ENCODE peak calls at places on chromosomes 11 and 22, in seven cellular contexts. F is hepatocyte, N is astrocyte, G is A549, Z is adrenal gland, B is left ventricle myocardium inferior, T is kidney. E is an unnamed sample.

GRCh38 chr11:123366924-123367323 is 63.1 kb upstream of the GRAMD1B start:
- DNase-seq in Z (no peak), T (no peak), G (no peak), F (no peak), B (no peak), N (no peak), E (no peak)

GRCh38 chr11:22477312-22477711 is 139.1 kb downstream of the SLC17A6 start:
- DNase-seq in N (no peak), T (no peak), G (no peak), F (no peak), Z (no peak), B (no peak), E (no peak)

GRCh38 chr11:128379587-128380279 is 207.6 kb downstream of the ETS1 start:
- DNase-seq in Z (no peak), F (no peak), N (no peak), G (no peak), T (no peak), B (no peak), E (no peak)

GRCh38 chr11:95647355-95647754 is 142.2 kb downstream of the FAM76B start:
- DNase-seq in N (no peak), F (no peak), T (no peak), Z (no peak), G (no peak), B (no peak), E (no peak)

GRCh38 chr22:43400449-43400848 is 11.4 kb upstream of the MPPED1 start:
- DNase-seq in G (no peak), Z (no peak), B (peak; percentile 59), T (peak; percentile 66), N (no peak), F (no peak), E (no peak)

GRCh38 chr11:16779436-16779835 is 41.0 kb downstream of the C11orf58 start:
- DNase-seq in G (no peak), F (no peak), B (no peak), Z (peak; percentile 52), T (no peak), N (no peak), E (no peak)

GRCh38 chr11:7484645-7485044 is 661 bp upstream of the OLFML1 start:
- DNase-seq in B (no peak), Z (no peak), N (no peak), F (no peak), G (no peak), T (no peak), E (no peak)

GRCh38 chr11:121810291-121810690 is 305.7 kb downstream of the BLID start:
- DNase-seq in T (no peak), G (no peak), B (no peak), Z (no peak), N (peak; percentile 78), F (no peak), E (peak; percentile 64)

GRCh38 chr22:49906799-49907290 is 11.4 kb downstream of the ALG12 start:
- DNase-seq in B (no peak), G (no peak), F (no peak), N (no peak), T (peak; percentile 61), Z (no peak), E (no peak)

GRCh38 chr22:46726066-46726985 is 11.7 kb downstream of the CERK start:
- DNase-seq in Z (no peak), B (peak; percentile 48), F (peak; percentile 39), N (no peak), G (no peak), T (no peak), E (no peak)

GRCh38 chr11:71451596-71452353 is 1.2 kb upstream of the NADSYN1 start:
- DNase-seq in N (no peak), Z (peak; percentile 76), T (peak; percentile 69), B (no peak), F (peak; percentile 30), G (no peak), E (no peak)

GRCh38 chr11:32012066-32012465 is 78.8 kb upstream of the RCN1 start:
- DNase-seq in F (no peak), B (no peak), Z (no peak), T (no peak), G (no peak), N (no peak), E (no peak)

GRCh38 chr11:5013012-5013411 is 18.4 kb downstream of the OR51L1 start:
- DNase-seq in F (no peak), Z (no peak), B (no peak), N (no peak), T (no peak), G (no peak), E (no peak)

GRCh38 chr11:74682731-74683278 is 48.4 kb downstream of the CHRDL2 start:
- DNase-seq in B (no peak), T (peak; percentile 56), Z (no peak), F (no peak), G (no peak), N (no peak), E (no peak)

GRCh38 chr11:48088682-48089050 is 108.3 kb downstream of the PTPRJ start:
- DNase-seq in F (no peak), B (no peak), N (no peak), T (no peak), G (no peak), Z (peak; percentile 29), E (no peak)

GRCh38 chr11:13440100-13440855 is 22.7 kb downstream of the BTBD10 start:
- DNase-seq in N (peak; percentile 93), T (no peak), Z (peak; percentile 88), F (peak; percentile 34), G (peak; percentile 58), B (no peak), E (peak; percentile 95)

GRCh38 chr11:75499423-75500305 is 26.1 kb downstream of the GDPD5 start:
- DNase-seq in T (no peak), F (no peak), Z (peak; percentile 73), G (peak; percentile 76), N (peak; percentile 97), B (peak; percentile 38), E (peak; percentile 84)

GRCh38 chr22:35559354-35560005 is 18.8 kb downstream of the RASD2 start:
- DNase-seq in T (no peak), B (no peak), G (no peak), F (no peak), N (peak; percentile 56), Z (no peak), E (no peak)

GRCh38 chr11:64865286-64866172 is 12.9 kb downstream of the EHD1 start:
- DNase-seq in N (peak; percentile 81), B (no peak), T (no peak), G (no peak), Z (peak; percentile 60), F (no peak), E (peak; percentile 80)

GRCh38 chr22:41001722-41002122 is 50.5 kb downstream of the RBX1 start:
- DNase-seq in N (peak; percentile 57), G (no peak), B (no peak), T (no peak), F (peak; percentile 73), Z (no peak), E (peak; percentile 11)

GRCh38 chr11:128406365-128406706 is 181.0 kb downstream of the ETS1 start:
- DNase-seq in Z (no peak), F (no peak), G (no peak), N (no peak), T (no peak), B (no peak), E (no peak)

GRCh38 chr22:18954333-18954732 is 18.2 kb upstream of the PRODH start:
- DNase-seq in Z (peak; percentile 85), N (no peak), G (peak; percentile 22), B (peak; percentile 67), T (peak; percentile 90), F (peak; percentile 83), E (peak; percentile 24)

GRCh38 chr22:49853981-49854791 is 542 bp downstream of the ZBED4 start:
- DNase-seq in N (no peak), G (no peak), T (peak; percentile 88), Z (no peak), B (no peak), F (peak; percentile 59), E (peak; percentile 8)

GRCh38 chr22:45602824-45603301 is 68.8 kb upstream of the ATXN10 start:
- DNase-seq in F (peak; percentile 45), T (peak; percentile 73), Z (no peak), N (peak; percentile 45), G (no peak), B (no peak), E (peak; percentile 47)

GRCh38 chr11:94597896-94598295 is 30.7 kb downstream of the PIWIL4 start:
- DNase-seq in B (no peak), Z (no peak), N (no peak), F (no peak), T (no peak), G (no peak), E (no peak)

GRCh38 chr11:128727320-128727719 is 33.4 kb downstream of the FLI1 start:
- DNase-seq in T (no peak), N (no peak), F (no peak), B (no peak), Z (no peak), G (no peak), E (no peak)

GRCh38 chr11:38356255-38356654 is 1758.2 kb upstream of the RAG2 start:
- DNase-seq in N (no peak), T (no peak), B (no peak), Z (no peak), F (no peak), G (no peak), E (no peak)
- H3K27ac ChIP-seq in N (no peak overlapping the region), T (no peak overlapping the region), B (no peak overlapping the region), Z (no peak overlapping the region), F (no peak overlapping the region), G (no peak overlapping the region), E (no peak overlapping the region)

GRCh38 chr22:21726650-21727049 is 8.9 kb downstream of the YPEL1 start:
- DNase-seq in T (no peak), Z (no peak), G (peak; percentile 20), B (no peak), N (no peak), F (peak; percentile 51), E (no peak)
- TF ChIP-seq CTCF in T (peak; percentile 14), Z (no peak), G (peak; percentile 8), B (no peak), N (peak; percentile 16), F (peak; percentile 27), E (peak; percentile 61)

GRCh38 chr22:24207264-24208011 is 26.2 kb downstream of the SUSD2 start:
- DNase-seq in B (no peak), F (no peak), G (no peak), Z (no peak), T (no peak), N (peak; percentile 25), E (no peak)
- H3K27ac ChIP-seq in B (peak overlapping the region; percentile 89), F (peak overlapping the region; percentile 73), G (peak overlapping the region; percentile 100), Z (peak overlapping the region; percentile 82), T (peak overlapping the region; percentile 83), N (peak overlapping the region; percentile 88), E (peak overlapping the region; percentile 94)

GRCh38 chr22:39581303-39581702 is 10.8 kb downstream of the CACNA1I start:
- DNase-seq in G (no peak), N (no peak), B (no peak), Z (no peak), F (no peak), T (no peak), E (no peak)
- TF ChIP-seq CTCF in G (no peak), N (no peak), B (no peak), Z (no peak), F (no peak), T (no peak), E (no peak)

E was measured in brain microvascular endothelial cell.